ENCODE peak calls at places on chromosomes 3 and 15, in six cellular contexts. Z is mammary epithelial cell; X is C1 segment of cervical spinal cord; O is activated T-helper 1 cell treated with Interleukin-2 at 50 U/mL for 16 hours; P is stimulated activated naive CD8-positive, alpha-beta T cell treated with anti-CD3 and anti-CD28 coated beads, Interleukin-15, Interleukin-2, amounts not matched to agents 100 U/mL and 50 U/mL, for 24 hours; V is nephron progenitor cell. K is an unnamed sample.

GRCh38 chr3:126354776-126355175 is 2.4 kb downstream of the KLF15 start:
- DNase-seq in Z (no peak), X (no peak), O (no peak), P (no peak), V (no peak), K (no peak)

GRCh38 chr15:79853492-79854328 is 43.1 kb downstream of the MTHFS start:
- DNase-seq in Z (peak; percentile 81), X (peak; percentile 21), O (peak; percentile 13), P (peak; percentile 68), V (peak; percentile 65), K (peak; percentile 5)

GRCh38 chr15:56244811-56245576 is 1.3 kb upstream of the RFX7 start:
- DNase-seq in Z (no peak), X (peak; percentile 41), O (no peak), P (peak; percentile 69), V (peak; percentile 18), K (no peak)

GRCh38 chr3:195094211-195094921 is 176.6 kb downstream of the XXYLT1 start:
- DNase-seq in Z (no peak), X (no peak), O (no peak), P (peak; percentile 18), V (no peak), K (no peak)

GRCh38 chr3:124137264-124137663 is 145.3 kb upstream of the ROPN1 start:
- DNase-seq in Z (peak; percentile 17), X (no peak), O (no peak), P (no peak), V (no peak), K (no peak)

GRCh38 chr3:5312278-5312677 is 124.8 kb downstream of the EDEM1 start:
- DNase-seq in Z (peak; percentile 17), X (no peak), O (no peak), P (no peak), V (no peak), K (no peak)

GRCh38 chr15:71060983-71061382 is 54.3 kb upstream of the THSD4 start:
- DNase-seq in Z (no peak), X (no peak), O (no peak), P (no peak), V (no peak), K (no peak)

GRCh38 chr15:77107068-77107467 is 36.2 kb upstream of the TSPAN3 start:
- DNase-seq in Z (no peak), X (no peak), O (no peak), P (no peak), V (no peak), K (no peak)

GRCh38 chr3:153734777-153735551 is 386.2 kb upstream of the ARHGEF26 start:
- DNase-seq in Z (peak; percentile 70), X (no peak), O (no peak), P (no peak), V (no peak), K (no peak)

GRCh38 chr3:133983576-133984560 is 45.9 kb downstream of the SLCO2A1 start:
- DNase-seq in Z (no peak), X (no peak), O (no peak), P (no peak), V (no peak), K (no peak)

GRCh38 chr15:50543556-50543955 is 2.9 kb downstream of the USP50 start:
- DNase-seq in Z (no peak), X (no peak), O (no peak), P (no peak), V (no peak), K (no peak)

GRCh38 chr3:64150527-64151238 is 74.6 kb downstream of the PRICKLE2 start:
- DNase-seq in Z (no peak), X (no peak), O (no peak), P (no peak), V (no peak), K (no peak)

GRCh38 chr3:55873523-55874254 is 386.6 kb upstream of the WNT5A start:
- DNase-seq in Z (no peak), X (no peak), O (no peak), P (no peak), V (no peak), K (no peak)

GRCh38 chr15:32683906-32684584 is 33.8 kb upstream of the GREM1 start:
- DNase-seq in Z (peak; percentile 89), X (no peak), O (no peak), P (no peak), V (no peak), K (no peak)

GRCh38 chr15:99565031-99565280 is 828 bp upstream of the MEF2A start:
- DNase-seq in Z (no peak), X (peak; percentile 73), O (no peak), P (no peak), V (no peak), K (no peak)

GRCh38 chr3:18987070-18987469 is 161.2 kb upstream of the KCNH8 start:
- DNase-seq in Z (no peak), X (no peak), O (no peak), P (no peak), V (no peak), K (no peak)

GRCh38 chr3:12445523-12446240 is 38.6 kb upstream of the TSEN2 start:
- DNase-seq in Z (no peak), X (no peak), O (no peak), P (no peak), V (no peak), K (no peak)

K was measured in T-helper 22 cell.